ENCODE peak calls at places on chromosomes 13 and 19, in eight cellular contexts. D is suprapubic skin; I is CD4-positive, CD25-positive, alpha-beta regulatory T cell; W is neuronal stem cell; Y is left ventricle myocardium inferior; C is Panc1; J is uterus; G is small intestine. B is an unnamed sample.
A peak's percentile ranks its signal among the peaks of the same experiment; 100 is the strongest.

GRCh38 chr13:59545007-59545406 is 618.7 kb downstream of the DIAPH3 start:
- DNase-seq in D (no peak), C (no peak), G (no peak), Y (no peak), J (no peak), I (no peak), W (no peak), B (no peak)

GRCh38 chr19:38617764-38618589 is at the start of gene MAP4K1:
- DNase-seq in I (peak; percentile 65), D (no peak), W (no peak), J (no peak), G (peak; percentile 43), Y (peak; percentile 37), C (no peak), B (peak; percentile 33)

GRCh38 chr19:42176649-42176989 is 40.9 kb downstream of the DEDD2 start:
- DNase-seq in J (no peak), Y (no peak), G (no peak), I (no peak), W (peak; percentile 31), C (no peak), D (no peak), B (no peak)

GRCh38 chr19:37355901-37356300 is 15.0 kb upstream of the ZNF527 start:
- DNase-seq in Y (no peak), J (no peak), D (no peak), I (no peak), C (no peak), W (no peak), G (no peak), B (no peak)

GRCh38 chr19:4066176-4066606 is 508 bp downstream of the ZBTB7A start:
- DNase-seq in W (no peak), Y (peak; percentile 63), I (peak; percentile 69), C (no peak), J (no peak), G (no peak), D (no peak), B (no peak)

GRCh38 chr13:66660013-66660804 is 569.9 kb downstream of the PCDH9 start:
- DNase-seq in I (no peak), Y (no peak), D (no peak), J (no peak), W (no peak), C (peak; percentile 54), G (no peak), B (no peak)

GRCh38 chr19:19750131-19750841 is 17.4 kb upstream of the ZNF14 start:
- DNase-seq in W (no peak), G (no peak), I (no peak), D (no peak), J (no peak), Y (no peak), C (no peak), B (no peak)

GRCh38 chr19:41376241-41376997 is at the start of gene TMEM91:
- DNase-seq in G (no peak), W (no peak), D (no peak), J (peak; percentile 62), Y (peak; percentile 33), I (no peak), C (no peak), B (peak; percentile 55)

GRCh38 chr13:62924395-62924794 is 1508.7 kb upstream of the PCDH20 start:
- DNase-seq in G (no peak), Y (no peak), D (no peak), W (no peak), J (no peak), I (no peak), C (no peak), B (no peak)

GRCh38 chr19:43572172-43572588 is 3.1 kb downstream of the XRCC1 start:
- DNase-seq in C (no peak), G (peak; percentile 21), I (no peak), J (no peak), Y (no peak), W (no peak), D (no peak), B (no peak)

GRCh38 chr19:55118401-55118991 is 1.1 kb upstream of the PPP1R12C start:
- DNase-seq in I (no peak), J (no peak), Y (peak; percentile 65), D (no peak), G (peak; percentile 56), C (no peak), W (peak; percentile 75), B (peak; percentile 36)

GRCh38 chr13:35984287-35984686 is 146.9 kb downstream of the DCLK1 start:
- DNase-seq in D (no peak), W (no peak), J (no peak), I (no peak), Y (no peak), G (no peak), C (no peak), B (no peak)

GRCh38 chr19:34475026-34475974 is 6.3 kb upstream of the WTIP start:
- DNase-seq in C (no peak), G (no peak), I (no peak), D (peak; percentile 32), J (no peak), W (no peak), Y (no peak), B (no peak)

GRCh38 chr19:56301886-56302620 is 12.6 kb downstream of the ZSCAN5A start:
- DNase-seq in C (no peak), G (no peak), D (no peak), W (no peak), I (no peak), Y (no peak), J (no peak), B (no peak)

GRCh38 chr13:25744176-25744575 is 307.6 kb downstream of the SHISA2 start:
- DNase-seq in J (no peak), G (no peak), I (no peak), D (no peak), W (no peak), C (no peak), Y (no peak), B (no peak)

GRCh38 chr13:95956589-95957148 is 96.5 kb downstream of the UGGT2 start:
- DNase-seq in W (no peak), C (no peak), D (no peak), Y (no peak), J (no peak), I (no peak), G (no peak), B (no peak)

GRCh38 chr19:35266904-35267817 is 1.6 kb upstream of the USF2 start:
- DNase-seq in I (no peak), G (peak; percentile 35), D (no peak), Y (peak; percentile 66), W (no peak), J (peak; percentile 64), C (no peak), B (peak; percentile 58)

GRCh38 chr19:1489463-1489971 is 633 bp downstream of the PCSK4 start:
- DNase-seq in Y (no peak), C (no peak), I (no peak), D (no peak), W (no peak), J (no peak), G (no peak), B (no peak)

GRCh38 chr13:31038834-31039552 is 106.5 kb downstream of the TEX26 start:
- DNase-seq in D (no peak), I (no peak), W (no peak), G (peak; percentile 3), C (no peak), J (no peak), Y (no peak), B (no peak)

GRCh38 chr13:33544308-33544707 is 258.8 kb upstream of the STARD13 start:
- DNase-seq in W (no peak), I (no peak), J (no peak), D (no peak), Y (no peak), C (no peak), G (no peak), B (no peak)
- H3K27ac ChIP-seq in W (peak overlapping the region; percentile 55), I (peak overlapping the region; percentile 100), J (peak overlapping the region; percentile 94), D (peak overlapping the region; percentile 94), Y (peak overlapping the region; percentile 94), C (peak overlapping the region; percentile 100), G (no peak overlapping the region), B (peak overlapping the region; percentile 27)

GRCh38 chr19:8698433-8699063 is at the start of gene ACTL9:
- DNase-seq in G (no peak), D (no peak), C (no peak), I (no peak), Y (no peak), J (no peak), W (no peak), B (no peak)

GRCh38 chr19:8699908-8700307 is 1.3 kb upstream of the ACTL9 start:
- DNase-seq in G (no peak), C (no peak), I (no peak), Y (no peak), D (no peak), W (no peak), J (no peak), B (no peak)

GRCh38 chr19:8696993-8697392 is 1.6 kb downstream of the ACTL9 start:
- DNase-seq in C (no peak), J (no peak), D (no peak), I (no peak), W (no peak), Y (no peak), G (no peak), B (no peak)

GRCh38 chr19:8697671-8698432 is 743 bp downstream of the ACTL9 start:
- DNase-seq in G (no peak), Y (no peak), C (no peak), I (no peak), W (no peak), J (no peak), D (no peak), B (no peak)

GRCh38 chr19:8702350-8702749 is 3.8 kb upstream of the ACTL9 start:
- DNase-seq in D (no peak), J (no peak), C (no peak), G (no peak), Y (no peak), I (no peak), W (no peak), B (no peak)
- H3K4me1 ChIP-seq in D (no peaks in the 10 kb centered on the region), J (no peaks in the 10 kb centered on the region), C (no peaks in the 10 kb centered on the region), G (no peaks in the 10 kb centered on the region), Y (no peaks in the 10 kb centered on the region), I (peaks cover 20% of the 10 kb centered on the region), W (peaks cover 2% of the 10 kb centered on the region), B (no peaks in the 10 kb centered on the region)

GRCh38 chr19:32350492-32350891 is 5.1 kb downstream of the ZNF507 start:
- DNase-seq in G (peak; percentile 94), Y (no peak), J (no peak), D (no peak), W (no peak), I (no peak), C (no peak), B (no peak)
- H3K36me3 ChIP-seq in G (peaks cover 19% of the 10 kb centered on the region), Y (peaks cover 58% of the 10 kb centered on the region), J (no peaks in the 10 kb centered on the region), D (peaks cover 38% of the 10 kb centered on the region), W (peaks cover 81% of the 10 kb centered on the region), I (peaks cover 50% of the 10 kb centered on the region), C (peaks cover 44% of the 10 kb centered on the region), B (peaks cover 18% of the 10 kb centered on the region)

GRCh38 chr19:17325133-17325532 is 9.5 kb downstream of the ANO8 start:
- DNase-seq in Y (no peak), J (no peak), D (no peak), C (no peak), W (no peak), G (no peak), I (no peak), B (no peak)

GRCh38 chr19:17327068-17327653 is 7.5 kb downstream of the ANO8 start:
- DNase-seq in G (no peak), W (no peak), Y (no peak), J (no peak), D (no peak), C (no peak), I (no peak), B (no peak)

GRCh38 chr19:17326595-17326966 is 8.1 kb downstream of the ANO8 start:
- DNase-seq in I (no peak), Y (no peak), J (no peak), W (no peak), D (no peak), G (no peak), C (no peak), B (no peak)

GRCh38 chr19:17324357-17325114 is 10.1 kb downstream of the ANO8 start:
- DNase-seq in Y (no peak), J (no peak), C (no peak), I (no peak), W (no peak), D (no peak), G (no peak), B (no peak)

GRCh38 chr19:17325881-17326594 is 8.6 kb downstream of the ANO8 start:
- DNase-seq in W (no peak), D (no peak), C (no peak), G (no peak), I (no peak), Y (no peak), J (no peak), B (no peak)
- H3K27ac ChIP-seq in W (no peak overlapping the region), D (peak overlapping the region; percentile 29), C (no peak overlapping the region), G (no peak overlapping the region), I (no peak overlapping the region), Y (peak overlapping the region; percentile 23), J (no peak overlapping the region), B (no peak overlapping the region)